ENCODE peak calls at places on chromosome 20, in four cellular contexts. M is KBM-7; S is activated CD8-positive, alpha-beta memory T cell treated with anti-CD3 and anti-CD28 coated beads, Interleukin-2, amount 50 U/mL, for 48 hours; O is NCI-H446 treated with DMSO at 0.1 percent for 48 hours. E is an unnamed sample.

GRCh38 chr20:21640556-21640955 is 64.9 kb upstream of the PAX1 start:
- DNase-seq in M (peak), S (no peak), O (no peak), E (no peak)

GRCh38 chr20:35820715-35821114 is 48.9 kb downstream of the PHF20 start:
- DNase-seq in M (no peak), S (no peak), O (no peak), E (no peak)

GRCh38 chr20:46802696-46803445 is 91.8 kb upstream of the EYA2 start:
- DNase-seq in M (no peak), S (no peak), O (peak), E (no peak)

GRCh38 chr20:7392551-7392950 is 547.7 kb downstream of the HAO1 start:
- DNase-seq in M (no peak), S (no peak), O (no peak), E (peak)

GRCh38 chr20:40562031-40562430 is 127.0 kb downstream of the MAFB start:
- DNase-seq in M (no peak), S (no peak), O (no peak), E (no peak)

GRCh38 chr20:25259788-25260254 is 11.9 kb downstream of the PYGB start:
- DNase-seq in M (no peak), S (peak), O (no peak), E (no peak)

GRCh38 chr20:48932375-48932941 is 10.9 kb downstream of the ARFGEF2 start:
- DNase-seq in M (no peak), S (no peak), O (no peak), E (no peak)

GRCh38 chr20:12598894-12599293 is 409.9 kb upstream of the SPTLC3 start:
- DNase-seq in M (no peak), S (no peak), O (no peak), E (no peak)

GRCh38 chr20:59385461-59385860 is 85.0 kb downstream of the EDN3 start:
- DNase-seq in M (no peak), S (no peak), O (no peak), E (no peak)

GRCh38 chr20:9458075-9458818 is 56.1 kb upstream of the LAMP5 start:
- DNase-seq in M (peak), S (no peak), O (peak), E (peak)

E was measured in pulmonary artery endothelial cell.